ENCODE peak calls at places on chromosomes 12 and 14, in eight cellular contexts. X, H, P, B, Y, F, Q and K are unnamed samples.

GRCh38 chr12:71430756-71431155 is 8.8 kb upstream of the LGR5 start:
- DNase-seq in X (no peak), H (no peak), P (no peak), B (no peak), Y (no peak), F (no peak), Q (no peak), K (no peak)

GRCh38 chr12:12376636-12377448 is 20.0 kb downstream of the BORCS5 start:
- DNase-seq in X (no peak), H (no peak), P (no peak), B (peak), Y (peak), F (no peak), Q (no peak), K (no peak)

GRCh38 chr14:20687362-20688166 is 1.0 kb upstream of the ANG start:
- DNase-seq in X (no peak), H (no peak), P (no peak), B (no peak), Y (no peak), F (no peak), Q (no peak), K (no peak)

GRCh38 chr12:19121449-19122018 is 8.0 kb upstream of the PLEKHA5 start:
- DNase-seq in X (no peak), H (no peak), P (no peak), B (no peak), Y (no peak), F (no peak), Q (no peak), K (no peak)

GRCh38 chr12:66776974-66777373 is 98.1 kb upstream of the GRIP1 start:
- DNase-seq in X (no peak), H (peak), P (peak), B (no peak), Y (no peak), F (no peak), Q (no peak), K (no peak)

GRCh38 chr14:53495846-53496343 is 342.8 kb upstream of the DDHD1 start:
- DNase-seq in X (no peak), H (no peak), P (no peak), B (no peak), Y (no peak), F (no peak), Q (no peak), K (no peak)

GRCh38 chr12:82437744-82438143 is 79.4 kb downstream of the METTL25 start:
- DNase-seq in X (no peak), H (no peak), P (no peak), B (no peak), Y (no peak), F (no peak), Q (no peak), K (no peak)

GRCh38 chr14:96189288-96189711 is 15.3 kb upstream of the BDKRB2 start:
- DNase-seq in X (no peak), H (no peak), P (no peak), B (no peak), Y (no peak), F (no peak), Q (no peak), K (no peak)

GRCh38 chr14:102046337-102047278 is 40.2 kb downstream of the HSP90AA1 start:
- DNase-seq in X (no peak), H (peak), P (peak), B (peak), Y (peak), F (peak), Q (peak), K (peak)

GRCh38 chr12:55385911-55386310 is 14.4 kb upstream of the OR6C65 start:
- DNase-seq in X (no peak), H (no peak), P (no peak), B (no peak), Y (no peak), F (no peak), Q (no peak), K (no peak)

GRCh38 chr14:60183724-60184596 is 18.8 kb upstream of the DHRS7 start:
- DNase-seq in X (peak), H (no peak), P (no peak), B (peak), Y (no peak), F (no peak), Q (no peak), K (no peak)

GRCh38 chr14:26687438-26687837 is 89.6 kb upstream of the NOVA1 start:
- DNase-seq in X (no peak), H (no peak), P (no peak), B (no peak), Y (no peak), F (no peak), Q (no peak), K (no peak)

GRCh38 chr14:104080557-104081492 is 4.7 kb upstream of the ASPG start:
- DNase-seq in X (no peak), H (no peak), P (no peak), B (peak), Y (no peak), F (no peak), Q (no peak), K (no peak)

GRCh38 chr12:49014547-49014946 is 4.0 kb downstream of the PRKAG1 start:
- DNase-seq in X (no peak), H (no peak), P (no peak), B (no peak), Y (no peak), F (no peak), Q (no peak), K (no peak)

GRCh38 chr14:20468773-20469241 is 399 bp upstream of the PNP start:
- DNase-seq in X (no peak), H (no peak), P (no peak), B (peak), Y (no peak), F (peak), Q (peak), K (peak)

GRCh38 chr12:54197037-54197909 is 8.5 kb upstream of the SMUG1 start:
- DNase-seq in X (no peak), H (no peak), P (no peak), B (no peak), Y (no peak), F (no peak), Q (no peak), K (peak)

GRCh38 chr14:105502446-105503295 is 11.6 kb downstream of the TEDC1 start:
- DNase-seq in X (no peak), H (no peak), P (no peak), B (no peak), Y (no peak), F (peak), Q (no peak), K (no peak)

GRCh38 chr12:29614926-29615325 is 117.4 kb upstream of the OVCH1 start:
- DNase-seq in X (no peak), H (no peak), P (no peak), B (no peak), Y (no peak), F (no peak), Q (no peak), K (no peak)

GRCh38 chr12:94677778-94678177 is 27.4 kb upstream of the TMCC3 start:
- DNase-seq in X (no peak), H (no peak), P (no peak), B (no peak), Y (no peak), F (no peak), Q (no peak), K (no peak)

GRCh38 chr12:6230321-6231110 is 30.3 kb downstream of the CD9 start:
- DNase-seq in X (no peak), H (peak), P (peak), B (no peak), Y (peak), F (peak), Q (no peak), K (no peak)

GRCh38 chr12:40056357-40056756 is 49.5 kb downstream of the SLC2A13 start:
- DNase-seq in X (no peak), H (no peak), P (no peak), B (no peak), Y (no peak), F (no peak), Q (no peak), K (no peak)

GRCh38 chr12:1391722-1392121 is 202.7 kb downstream of the FBXL14 start:
- DNase-seq in X (no peak), H (no peak), P (no peak), B (peak), Y (no peak), F (no peak), Q (no peak), K (peak)

GRCh38 chr14:30227871-30228270 is 300.2 kb upstream of the PRKD1 start:
- DNase-seq in X (no peak), H (no peak), P (no peak), B (no peak), Y (no peak), F (peak), Q (no peak), K (no peak)

GRCh38 chr14:84323963-84324362 is 1206.0 kb upstream of the FLRT2 start:
- DNase-seq in X (no peak), H (no peak), P (no peak), B (no peak), Y (no peak), F (no peak), Q (no peak), K (no peak)

GRCh38 chr12:124764870-124765570 is 98.6 kb downstream of the SCARB1 start:
- DNase-seq in X (no peak), H (no peak), P (no peak), B (no peak), Y (no peak), F (no peak), Q (no peak), K (no peak)

GRCh38 chr12:96902076-96902475 is 5.0 kb upstream of the NEDD1 start:
- DNase-seq in X (no peak), H (no peak), P (no peak), B (no peak), Y (no peak), F (no peak), Q (no peak), K (no peak)

GRCh38 chr14:89719371-89720075 is 235.0 kb downstream of the EFCAB11 start:
- DNase-seq in X (no peak), H (no peak), P (no peak), B (no peak), Y (peak), F (no peak), Q (no peak), K (no peak)

GRCh38 chr12:108373111-108373510 is 34.0 kb upstream of the CMKLR1 start:
- DNase-seq in X (no peak), H (no peak), P (no peak), B (no peak), Y (no peak), F (no peak), Q (no peak), K (no peak)

GRCh38 chr14:30584058-30584630 is 25.2 kb downstream of the G2E3 start:
- DNase-seq in X (no peak), H (no peak), P (no peak), B (no peak), Y (no peak), F (no peak), Q (no peak), K (no peak)

GRCh38 chr12:1842905-1843640 is 22.7 kb downstream of the LRTM2 start:
- DNase-seq in X (no peak), H (no peak), P (no peak), B (no peak), Y (no peak), F (peak), Q (peak), K (no peak)

GRCh38 chr12:80352476-80352875 is 91.6 kb upstream of the PTPRQ start:
- DNase-seq in X (no peak), H (no peak), P (no peak), B (peak), Y (no peak), F (no peak), Q (no peak), K (no peak)

GRCh38 chr12:6135071-6135470 is 10.6 kb upstream of the VWF start:
- DNase-seq in X (no peak), H (no peak), P (no peak), B (no peak), Y (no peak), F (no peak), Q (no peak), K (no peak)

GRCh38 chr14:58297412-58297761 is 968 bp upstream of the ARID4A start:
- DNase-seq in X (peak), H (peak), P (no peak), B (no peak), Y (no peak), F (peak), Q (no peak), K (peak)

GRCh38 chr12:15648564-15648963 is 140.6 kb downstream of the EPS8 start:
- DNase-seq in X (no peak), H (no peak), P (no peak), B (no peak), Y (no peak), F (no peak), Q (no peak), K (no peak)

GRCh38 chr12:121154793-121155375 is 22.2 kb downstream of the P2RX7 start:
- DNase-seq in X (no peak), H (no peak), P (no peak), B (no peak), Y (no peak), F (no peak), Q (no peak), K (no peak)

GRCh38 chr14:54189358-54190354 is 207.2 kb upstream of the CDKN3 start:
- DNase-seq in X (no peak), H (no peak), P (no peak), B (no peak), Y (no peak), F (no peak), Q (no peak), K (no peak)